ENCODE peak calls at places on chromosomes 16 and 17, in seven cellular contexts. One of them, this sample, is unnamed.
A peak's percentile ranks its signal among the peaks of the same experiment; 100 is the strongest.

GRCh38 chr16:89453662-89454321 is 36.6 kb downstream of the ANKRD11 start:
- DNase-seq in KBM-7: peak; percentile 59
- DNase-seq in choroid plexus epithelial cell: no peak
- DNase-seq in A673: no peak
- DNase-seq in T-cell: no peak
- DNase-seq in kidney epithelial cell: no peak
- DNase-seq in effector memory CD4-positive, alpha-beta T cell: no peak
- DNase-seq in this sample: no peak

GRCh38 chr17:76519667-76520066 is 17.8 kb downstream of the CYGB start:
- DNase-seq in KBM-7: no peak
- DNase-seq in choroid plexus epithelial cell: no peak
- DNase-seq in A673: no peak
- DNase-seq in T-cell: no peak
- DNase-seq in kidney epithelial cell: no peak
- DNase-seq in effector memory CD4-positive, alpha-beta T cell: no peak
- DNase-seq in this sample: no peak

GRCh38 chr16:20612551-20613470 is 36.6 kb upstream of the ACSM2B start:
- DNase-seq in KBM-7: no peak
- DNase-seq in choroid plexus epithelial cell: no peak
- DNase-seq in A673: no peak
- DNase-seq in T-cell: no peak
- DNase-seq in kidney epithelial cell: no peak
- DNase-seq in effector memory CD4-positive, alpha-beta T cell: no peak
- DNase-seq in this sample: no peak

GRCh38 chr17:33948299-33948698 is 306.8 kb upstream of the CCL2 start:
- DNase-seq in KBM-7: no peak
- DNase-seq in choroid plexus epithelial cell: no peak
- DNase-seq in A673: no peak
- DNase-seq in T-cell: no peak
- DNase-seq in kidney epithelial cell: no peak
- DNase-seq in effector memory CD4-positive, alpha-beta T cell: no peak
- DNase-seq in this sample: no peak

GRCh38 chr16:68128577-68129305 is 43.6 kb downstream of the NFATC3 start:
- DNase-seq in KBM-7: no peak
- DNase-seq in choroid plexus epithelial cell: peak; percentile 61
- DNase-seq in A673: peak; percentile 12
- DNase-seq in T-cell: no peak
- DNase-seq in kidney epithelial cell: peak; percentile 42
- DNase-seq in effector memory CD4-positive, alpha-beta T cell: no peak
- DNase-seq in this sample: no peak

GRCh38 chr17:51653902-51654301 is 393.6 kb downstream of the UTP18 start:
- DNase-seq in KBM-7: no peak
- DNase-seq in choroid plexus epithelial cell: no peak
- DNase-seq in A673: peak; percentile 4
- DNase-seq in T-cell: no peak
- DNase-seq in kidney epithelial cell: no peak
- DNase-seq in effector memory CD4-positive, alpha-beta T cell: no peak
- DNase-seq in this sample: no peak

GRCh38 chr16:87132361-87133014 is 184.7 kb downstream of the C16orf95 start:
- DNase-seq in KBM-7: no peak
- DNase-seq in choroid plexus epithelial cell: peak; percentile 87
- DNase-seq in A673: no peak
- DNase-seq in T-cell: no peak
- DNase-seq in kidney epithelial cell: no peak
- DNase-seq in effector memory CD4-positive, alpha-beta T cell: no peak
- DNase-seq in this sample: no peak

GRCh38 chr16:28609631-28610594 is at the start of gene SULT1A1:
- DNase-seq in KBM-7: no peak
- DNase-seq in choroid plexus epithelial cell: peak; percentile 40
- DNase-seq in A673: peak; percentile 33
- DNase-seq in T-cell: no peak
- DNase-seq in kidney epithelial cell: no peak
- DNase-seq in effector memory CD4-positive, alpha-beta T cell: no peak
- DNase-seq in this sample: no peak

GRCh38 chr17:74682442-74683190 is 30.1 kb downstream of the CD300LF start:
- DNase-seq in KBM-7: no peak
- DNase-seq in choroid plexus epithelial cell: no peak
- DNase-seq in A673: no peak
- DNase-seq in T-cell: no peak
- DNase-seq in kidney epithelial cell: no peak
- DNase-seq in effector memory CD4-positive, alpha-beta T cell: no peak
- DNase-seq in this sample: no peak

GRCh38 chr17:80892900-80893603 is 98.6 kb upstream of the CHMP6 start:
- DNase-seq in KBM-7: no peak
- DNase-seq in choroid plexus epithelial cell: peak; percentile 48
- DNase-seq in A673: no peak
- DNase-seq in T-cell: no peak
- DNase-seq in kidney epithelial cell: peak; percentile 58
- DNase-seq in effector memory CD4-positive, alpha-beta T cell: peak; percentile 23
- DNase-seq in this sample: no peak

GRCh38 chr17:67105213-67105612 is 60.9 kb downstream of the CACNG1 start:
- DNase-seq in KBM-7: no peak
- DNase-seq in choroid plexus epithelial cell: peak; percentile 69
- DNase-seq in A673: no peak
- DNase-seq in T-cell: no peak
- DNase-seq in kidney epithelial cell: no peak
- DNase-seq in effector memory CD4-positive, alpha-beta T cell: no peak
- DNase-seq in this sample: no peak

GRCh38 chr17:74290340-74290739 is 16.3 kb downstream of the DNAI2 start:
- DNase-seq in KBM-7: no peak
- DNase-seq in choroid plexus epithelial cell: no peak
- DNase-seq in A673: no peak
- DNase-seq in T-cell: no peak
- DNase-seq in kidney epithelial cell: no peak
- DNase-seq in effector memory CD4-positive, alpha-beta T cell: no peak
- DNase-seq in this sample: no peak

GRCh38 chr17:7834554-7834890 is 505 bp downstream of the KDM6B start:
- DNase-seq in KBM-7: no peak
- DNase-seq in choroid plexus epithelial cell: peak; percentile 33
- DNase-seq in A673: no peak
- DNase-seq in T-cell: peak; percentile 52
- DNase-seq in kidney epithelial cell: no peak
- DNase-seq in effector memory CD4-positive, alpha-beta T cell: peak; percentile 75
- DNase-seq in this sample: no peak

GRCh38 chr16:50004239-50004638 is 20.8 kb upstream of the CNEP1R1 start:
- DNase-seq in KBM-7: no peak
- DNase-seq in choroid plexus epithelial cell: no peak
- DNase-seq in A673: no peak
- DNase-seq in T-cell: no peak
- DNase-seq in kidney epithelial cell: no peak
- DNase-seq in effector memory CD4-positive, alpha-beta T cell: no peak
- DNase-seq in this sample: no peak

GRCh38 chr16:52709286-52709685 is 162.3 kb upstream of the TOX3 start:
- DNase-seq in KBM-7: no peak
- DNase-seq in choroid plexus epithelial cell: no peak
- DNase-seq in A673: no peak
- DNase-seq in T-cell: no peak
- DNase-seq in kidney epithelial cell: no peak
- DNase-seq in effector memory CD4-positive, alpha-beta T cell: no peak
- DNase-seq in this sample: no peak

GRCh38 chr17:42282478-42283080 is 5.7 kb upstream of the STAT5A start:
- DNase-seq in KBM-7: no peak
- DNase-seq in choroid plexus epithelial cell: no peak
- DNase-seq in A673: no peak
- DNase-seq in T-cell: no peak
- DNase-seq in kidney epithelial cell: no peak
- DNase-seq in effector memory CD4-positive, alpha-beta T cell: no peak
- DNase-seq in this sample: no peak

GRCh38 chr17:2926019-2926650 is 129.9 kb downstream of the RAP1GAP2 start:
- DNase-seq in KBM-7: peak; percentile 94
- DNase-seq in choroid plexus epithelial cell: no peak
- DNase-seq in A673: no peak
- DNase-seq in T-cell: no peak
- DNase-seq in kidney epithelial cell: peak; percentile 55
- DNase-seq in effector memory CD4-positive, alpha-beta T cell: no peak
- DNase-seq in this sample: no peak

GRCh38 chr17:17019891-17020456 is 22.3 kb upstream of the MPRIP start:
- DNase-seq in KBM-7: no peak
- DNase-seq in choroid plexus epithelial cell: no peak
- DNase-seq in A673: no peak
- DNase-seq in T-cell: no peak
- DNase-seq in kidney epithelial cell: no peak
- DNase-seq in effector memory CD4-positive, alpha-beta T cell: no peak
- DNase-seq in this sample: no peak

GRCh38 chr16:46853713-46854443 is 22.9 kb upstream of the C16orf87 start:
- DNase-seq in KBM-7: peak; percentile 70
- DNase-seq in choroid plexus epithelial cell: peak; percentile 86
- DNase-seq in A673: peak; percentile 79
- DNase-seq in T-cell: peak; percentile 36
- DNase-seq in kidney epithelial cell: no peak
- DNase-seq in effector memory CD4-positive, alpha-beta T cell: peak; percentile 11
- DNase-seq in this sample: peak; percentile 36

GRCh38 chr16:46737621-46738214 is 10.4 kb downstream of the MYLK3 start:
- DNase-seq in KBM-7: no peak
- DNase-seq in choroid plexus epithelial cell: no peak
- DNase-seq in A673: no peak
- DNase-seq in T-cell: no peak
- DNase-seq in kidney epithelial cell: no peak
- DNase-seq in effector memory CD4-positive, alpha-beta T cell: no peak
- DNase-seq in this sample: no peak

GRCh38 chr16:85227924-85228462 is 115.7 kb upstream of the CIBAR2 start:
- DNase-seq in KBM-7: peak; percentile 21
- DNase-seq in choroid plexus epithelial cell: peak; percentile 62
- DNase-seq in A673: peak; percentile 55
- DNase-seq in T-cell: no peak
- DNase-seq in kidney epithelial cell: no peak
- DNase-seq in effector memory CD4-positive, alpha-beta T cell: no peak
- DNase-seq in this sample: no peak

GRCh38 chr17:19750020-19750572 is 2.0 kb upstream of the ALDH3A1 start:
- DNase-seq in KBM-7: no peak
- DNase-seq in choroid plexus epithelial cell: no peak
- DNase-seq in A673: no peak
- DNase-seq in T-cell: no peak
- DNase-seq in kidney epithelial cell: no peak
- DNase-seq in effector memory CD4-positive, alpha-beta T cell: no peak
- DNase-seq in this sample: no peak

GRCh38 chr17:70380017-70380416 is 210.7 kb downstream of the KCNJ2 start:
- DNase-seq in KBM-7: no peak
- DNase-seq in choroid plexus epithelial cell: no peak
- DNase-seq in A673: no peak
- DNase-seq in T-cell: no peak
- DNase-seq in kidney epithelial cell: no peak
- DNase-seq in effector memory CD4-positive, alpha-beta T cell: no peak
- DNase-seq in this sample: no peak

GRCh38 chr16:68756250-68757051 is 19.4 kb downstream of the CDH1 start:
- DNase-seq in KBM-7: no peak
- DNase-seq in choroid plexus epithelial cell: no peak
- DNase-seq in A673: no peak
- DNase-seq in T-cell: no peak
- DNase-seq in kidney epithelial cell: peak; percentile 75
- DNase-seq in effector memory CD4-positive, alpha-beta T cell: no peak
- DNase-seq in this sample: no peak

This sample was measured in naive thymus-derived CD8-positive, alpha-beta T cell.